ENCODE peak calls at places on chromosomes 6 and 20, in seven cellular contexts. One of them, this sample, is unnamed.
A peak's percentile ranks its signal among the peaks of the same experiment; 100 is the strongest.

GRCh38 chr6:149754573-149754972 is 5.0 kb downstream of the PCMT1 start:
- DNase-seq in transverse colon: no peak
- DNase-seq in HCT116: no peak
- DNase-seq in K562: no peak
- DNase-seq in GM23338: no peak
- DNase-seq in prostate gland: no peak
- DNase-seq in H1: peak; percentile 2
- DNase-seq in this sample: no peak

GRCh38 chr20:9200620-9201019 is 131.7 kb downstream of the PLCB4 start:
- DNase-seq in H1: no peak
- DNase-seq in K562: no peak
- DNase-seq in GM23338: no peak
- DNase-seq in HCT116: peak; percentile 36
- DNase-seq in prostate gland: no peak
- DNase-seq in transverse colon: no peak
- DNase-seq in this sample: no peak

GRCh38 chr6:89924231-89924630 is 30.0 kb downstream of the GJA10 start:
- DNase-seq in prostate gland: no peak
- DNase-seq in K562: no peak
- DNase-seq in transverse colon: no peak
- DNase-seq in H1: no peak
- DNase-seq in HCT116: no peak
- DNase-seq in GM23338: no peak
- DNase-seq in this sample: no peak

GRCh38 chr20:9635756-9636155 is 121.4 kb downstream of the LAMP5 start:
- DNase-seq in prostate gland: no peak
- DNase-seq in H1: no peak
- DNase-seq in GM23338: no peak
- DNase-seq in HCT116: no peak
- DNase-seq in K562: no peak
- DNase-seq in transverse colon: no peak
- DNase-seq in this sample: no peak

GRCh38 chr20:62717933-62718332 is 9.3 kb downstream of the NTSR1 start:
- DNase-seq in HCT116: no peak
- DNase-seq in transverse colon: no peak
- DNase-seq in K562: peak; percentile 48
- DNase-seq in prostate gland: no peak
- DNase-seq in H1: no peak
- DNase-seq in GM23338: no peak
- DNase-seq in this sample: no peak

GRCh38 chr6:7230327-7230691 is 82.7 kb downstream of the SSR1 start:
- DNase-seq in K562: no peak
- DNase-seq in transverse colon: no peak
- DNase-seq in GM23338: no peak
- DNase-seq in H1: no peak
- DNase-seq in prostate gland: no peak
- DNase-seq in HCT116: no peak
- DNase-seq in this sample: no peak

GRCh38 chr6:25384967-25385366 is 105.8 kb downstream of the CARMIL1 start:
- DNase-seq in K562: no peak
- DNase-seq in transverse colon: no peak
- DNase-seq in HCT116: no peak
- DNase-seq in prostate gland: no peak
- DNase-seq in H1: no peak
- DNase-seq in GM23338: no peak
- DNase-seq in this sample: no peak

GRCh38 chr20:2713285-2713684 is 20.7 kb downstream of the EBF4 start:
- DNase-seq in HCT116: no peak
- DNase-seq in K562: peak; percentile 31
- DNase-seq in prostate gland: no peak
- DNase-seq in GM23338: peak; percentile 66
- DNase-seq in H1: no peak
- DNase-seq in transverse colon: no peak
- DNase-seq in this sample: no peak

GRCh38 chr6:127343753-127344659 is 597 bp upstream of the ECHDC1 start:
- DNase-seq in H1: no peak
- DNase-seq in HCT116: no peak
- DNase-seq in transverse colon: no peak
- DNase-seq in prostate gland: no peak
- DNase-seq in GM23338: peak; percentile 45
- DNase-seq in K562: peak; percentile 15
- DNase-seq in this sample: no peak

GRCh38 chr20:24955045-24955444 is 6.0 kb downstream of the CST7 start:
- DNase-seq in transverse colon: no peak
- DNase-seq in HCT116: no peak
- DNase-seq in GM23338: no peak
- DNase-seq in H1: peak; percentile 32
- DNase-seq in K562: no peak
- DNase-seq in prostate gland: no peak
- DNase-seq in this sample: no peak

GRCh38 chr6:26743157-26743821 is 83.7 kb upstream of the ZNF322 start:
- DNase-seq in K562: peak; percentile 61
- DNase-seq in HCT116: peak; percentile 76
- DNase-seq in H1: peak; percentile 80
- DNase-seq in prostate gland: no peak
- DNase-seq in transverse colon: no peak
- DNase-seq in GM23338: peak; percentile 90
- DNase-seq in this sample: no peak

GRCh38 chr6:161651949-161652348 is 378.1 kb upstream of the AGPAT4 start:
- DNase-seq in K562: no peak
- DNase-seq in GM23338: no peak
- DNase-seq in H1: no peak
- DNase-seq in prostate gland: no peak
- DNase-seq in transverse colon: no peak
- DNase-seq in HCT116: no peak
- DNase-seq in this sample: no peak

GRCh38 chr20:29427201-29428060 is 1830.0 kb upstream of the DEFB115 start:
- DNase-seq in transverse colon: no peak
- DNase-seq in H1: no peak
- DNase-seq in HCT116: no peak
- DNase-seq in GM23338: no peak
- DNase-seq in K562: no peak
- DNase-seq in prostate gland: no peak
- DNase-seq in this sample: no peak

GRCh38 chr6:16769986-16770376 is 8.7 kb upstream of the ATXN1 start:
- DNase-seq in prostate gland: no peak
- DNase-seq in K562: no peak
- DNase-seq in transverse colon: no peak
- DNase-seq in GM23338: no peak
- DNase-seq in H1: no peak
- DNase-seq in HCT116: no peak
- DNase-seq in this sample: no peak

GRCh38 chr20:31723282-31724078 is 812 bp upstream of the BCL2L1 start:
- DNase-seq in H1: peak; percentile 99
- DNase-seq in transverse colon: peak; percentile 97
- DNase-seq in HCT116: peak; percentile 95
- DNase-seq in prostate gland: peak; percentile 98
- DNase-seq in K562: peak; percentile 100
- DNase-seq in GM23338: peak; percentile 100
- DNase-seq in this sample: peak; percentile 97

GRCh38 chr6:113104546-113105325 is 752.4 kb upstream of the MARCKS start:
- DNase-seq in K562: no peak
- DNase-seq in H1: no peak
- DNase-seq in prostate gland: no peak
- DNase-seq in HCT116: no peak
- DNase-seq in GM23338: no peak
- DNase-seq in transverse colon: no peak
- DNase-seq in this sample: no peak

GRCh38 chr6:130965657-130966056 is 97.4 kb downstream of the EPB41L2 start:
- DNase-seq in transverse colon: no peak
- DNase-seq in prostate gland: no peak
- DNase-seq in K562: no peak
- DNase-seq in H1: no peak
- DNase-seq in HCT116: no peak
- DNase-seq in GM23338: no peak
- DNase-seq in this sample: no peak

GRCh38 chr6:120608826-120609225 is 725.5 kb downstream of the TBC1D32 start:
- DNase-seq in transverse colon: no peak
- DNase-seq in H1: no peak
- DNase-seq in K562: no peak
- DNase-seq in HCT116: no peak
- DNase-seq in GM23338: no peak
- DNase-seq in prostate gland: no peak
- DNase-seq in this sample: no peak

GRCh38 chr6:63968650-63969049 is 333.0 kb downstream of the PHF3 start:
- DNase-seq in transverse colon: no peak
- DNase-seq in H1: no peak
- DNase-seq in HCT116: no peak
- DNase-seq in prostate gland: no peak
- DNase-seq in K562: no peak
- DNase-seq in GM23338: no peak
- DNase-seq in this sample: no peak

GRCh38 chr6:130385059-130385695 is 19.4 kb downstream of the TMEM200A start:
- DNase-seq in transverse colon: no peak
- DNase-seq in K562: no peak
- DNase-seq in prostate gland: no peak
- DNase-seq in H1: no peak
- DNase-seq in GM23338: no peak
- DNase-seq in HCT116: no peak
- DNase-seq in this sample: no peak

DNA sequence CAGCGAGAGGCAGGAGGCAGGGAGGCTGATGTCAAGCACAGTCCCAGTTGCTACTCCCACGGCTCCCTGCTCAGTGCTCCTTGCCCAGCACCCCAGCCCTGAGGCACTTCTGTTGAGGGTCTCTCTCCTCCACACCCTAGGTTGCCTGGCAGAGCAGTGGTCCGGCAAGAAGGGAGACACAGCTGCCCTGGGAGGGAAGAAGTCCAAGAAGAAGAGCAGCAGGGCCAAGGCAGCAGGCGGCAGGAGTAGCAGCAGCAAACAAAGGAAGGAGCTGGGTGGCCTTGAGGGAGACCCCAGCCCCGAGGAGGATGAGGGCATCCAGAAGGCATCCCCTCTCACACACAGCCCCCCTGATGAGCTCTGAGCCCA is 9.1 kb downstream of the CNPY3 start:
- DNase-seq in prostate gland: no peak
- DNase-seq in HCT116: no peak
- DNase-seq in GM23338: no peak
- DNase-seq in K562: peak; percentile 6
- DNase-seq in transverse colon: no peak
- DNase-seq in H1: no peak
- DNase-seq in this sample: no peak
- H3K4me3 ChIP-seq in prostate gland: no peak overlapping the region
- H3K4me3 ChIP-seq in HCT116: no peak overlapping the region
- H3K4me3 ChIP-seq in GM23338: no peak overlapping the region
- H3K4me3 ChIP-seq in K562: no peak overlapping the region
- H3K4me3 ChIP-seq in transverse colon: no peak overlapping the region
- H3K4me3 ChIP-seq in H1: no peak overlapping the region
- H3K4me3 ChIP-seq in this sample: no peak overlapping the region

GRCh38 chr20:17545127-17545526 is 13.9 kb upstream of the BFSP1 start:
- DNase-seq in H1: no peak
- DNase-seq in HCT116: no peak
- DNase-seq in transverse colon: no peak
- DNase-seq in GM23338: no peak
- DNase-seq in prostate gland: no peak
- DNase-seq in K562: no peak
- DNase-seq in this sample: no peak

GRCh38 chr20:17541996-17542395 is 10.8 kb upstream of the BFSP1 start:
- DNase-seq in prostate gland: no peak
- DNase-seq in GM23338: no peak
- DNase-seq in transverse colon: no peak
- DNase-seq in K562: no peak
- DNase-seq in H1: no peak
- DNase-seq in HCT116: no peak
- DNase-seq in this sample: no peak

GRCh38 chr20:17542481-17542880 is 11.3 kb upstream of the BFSP1 start:
- DNase-seq in K562: no peak
- DNase-seq in GM23338: no peak
- DNase-seq in prostate gland: no peak
- DNase-seq in transverse colon: no peak
- DNase-seq in HCT116: no peak
- DNase-seq in H1: no peak
- DNase-seq in this sample: no peak

GRCh38 chr20:17542993-17543412 is 11.8 kb upstream of the BFSP1 start:
- DNase-seq in transverse colon: no peak
- DNase-seq in H1: no peak
- DNase-seq in K562: no peak
- DNase-seq in prostate gland: no peak
- DNase-seq in GM23338: no peak
- DNase-seq in HCT116: no peak
- DNase-seq in this sample: no peak

DNA sequence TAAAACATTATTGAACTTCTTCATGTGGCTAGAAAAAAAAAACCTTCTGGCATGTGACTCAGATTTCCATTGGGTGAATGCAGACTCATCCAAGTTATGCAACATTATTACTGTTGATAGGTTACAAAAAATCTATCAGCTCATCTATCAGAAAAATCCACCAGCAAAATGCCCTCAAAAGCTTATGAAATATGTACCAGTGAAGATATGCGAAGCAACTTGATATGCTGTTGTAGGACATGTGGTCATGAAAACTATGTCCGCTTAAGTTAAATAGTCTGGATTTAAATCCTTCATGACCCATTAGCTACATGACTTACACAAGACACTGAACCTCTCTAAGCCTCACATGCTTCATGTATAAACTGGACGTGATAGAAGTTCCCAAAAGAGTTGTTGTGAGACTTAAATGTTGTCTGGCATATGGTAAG is 12.4 kb upstream of the BFSP1 start:
- DNase-seq in HCT116: no peak
- DNase-seq in H1: no peak
- DNase-seq in transverse colon: no peak
- DNase-seq in GM23338: no peak
- DNase-seq in prostate gland: no peak
- DNase-seq in K562: no peak
- DNase-seq in this sample: no peak
- TF ChIP-seq POLR2AphosphoS5 in HCT116: no peak
- TF ChIP-seq POLR2AphosphoS5 in H1: no peak
- TF ChIP-seq POLR2AphosphoS5 in transverse colon: no peak
- TF ChIP-seq POLR2AphosphoS5 in GM23338: no peak
- TF ChIP-seq POLR2AphosphoS5 in prostate gland: no peak
- TF ChIP-seq POLR2AphosphoS5 in K562: no peak
- TF ChIP-seq POLR2AphosphoS5 in this sample: no peak

GRCh38 chr6:167120557-167121030 is 2.3 kb upstream of the CCR6 start:
- DNase-seq in HCT116: no peak
- DNase-seq in GM23338: no peak
- DNase-seq in prostate gland: no peak
- DNase-seq in transverse colon: no peak
- DNase-seq in K562: no peak
- DNase-seq in H1: no peak
- DNase-seq in this sample: no peak
- H3K4me3 ChIP-seq in HCT116: no peak overlapping the region
- H3K4me3 ChIP-seq in GM23338: no peak overlapping the region
- H3K4me3 ChIP-seq in prostate gland: no peak overlapping the region
- H3K4me3 ChIP-seq in transverse colon: no peak overlapping the region
- H3K4me3 ChIP-seq in K562: no peak overlapping the region
- H3K4me3 ChIP-seq in H1: no peak overlapping the region
- H3K4me3 ChIP-seq in this sample: no peak overlapping the region

DNA sequence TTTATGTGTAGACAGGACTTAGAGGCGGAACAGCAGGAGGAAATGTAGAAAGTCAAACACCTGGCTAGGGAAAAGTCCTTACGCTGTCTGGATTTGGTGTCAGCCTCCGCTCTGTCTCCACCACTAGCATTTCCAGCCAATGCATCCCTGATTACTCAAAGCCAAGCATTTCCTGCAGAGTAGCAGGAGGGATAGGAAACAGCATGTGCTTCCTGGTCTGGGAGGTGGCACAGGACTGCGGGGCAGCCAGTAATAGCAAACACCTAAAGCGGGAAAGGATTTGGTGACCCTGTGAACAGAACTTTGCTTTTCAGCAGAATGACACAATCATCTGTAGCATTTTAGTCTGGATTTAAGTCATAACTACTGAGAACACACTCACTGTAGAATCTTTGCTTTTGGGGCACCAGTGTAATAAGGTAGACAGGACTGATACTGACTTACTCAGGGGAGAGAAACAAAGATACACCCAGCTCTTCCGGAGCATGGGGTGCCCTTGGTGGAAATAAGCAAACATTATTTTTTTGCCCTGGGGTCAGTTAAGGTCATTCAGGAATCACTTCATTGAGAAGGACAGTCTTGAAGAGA is 133.3 kb upstream of the AHI1 start:
- DNase-seq in prostate gland: no peak
- DNase-seq in GM23338: peak; percentile 28
- DNase-seq in transverse colon: no peak
- DNase-seq in HCT116: no peak
- DNase-seq in K562: no peak
- DNase-seq in H1: no peak
- DNase-seq in this sample: no peak
- TF ChIP-seq POLR2AphosphoS5 in prostate gland: no peak
- TF ChIP-seq POLR2AphosphoS5 in GM23338: no peak
- TF ChIP-seq POLR2AphosphoS5 in transverse colon: no peak
- TF ChIP-seq POLR2AphosphoS5 in HCT116: no peak
- TF ChIP-seq POLR2AphosphoS5 in K562: no peak
- TF ChIP-seq POLR2AphosphoS5 in H1: no peak
- TF ChIP-seq POLR2AphosphoS5 in this sample: peak; percentile 45

This sample was measured in breast epithelium.